ENCODE peak calls at places on chromosomes 11 and 22, in eight cellular contexts. M, Q, V, X, I, L, Y and G are unnamed samples.
A peak's percentile ranks its signal among the peaks of the same experiment; 100 is the strongest.

GRCh38 chr11:97739892-97740782 is 1280.6 kb upstream of the CNTN5 start:
- DNase-seq in X (no peak), Y (no peak), V (peak; percentile 72), Q (no peak), M (no peak), I (peak; percentile 86), L (no peak), G (no peak)

GRCh38 chr22:27990879-27991278 is 71.8 kb upstream of the PITPNB start:
- DNase-seq in X (no peak), V (peak; percentile 16), M (peak; percentile 84), I (peak; percentile 58), Y (peak; percentile 16), Q (peak; percentile 4), L (no peak), G (no peak)

GRCh38 chr11:44943696-44944095 is 7.0 kb downstream of the TP53I11 start:
- DNase-seq in L (no peak), Y (no peak), M (no peak), V (no peak), I (peak; percentile 94), Q (no peak), X (no peak), G (no peak)

GRCh38 chr22:37427711-37428635 is 694 bp upstream of the ELFN2 start:
- DNase-seq in X (no peak), M (no peak), Y (no peak), Q (no peak), I (no peak), V (no peak), L (no peak), G (no peak)

GRCh38 chr11:11670582-11670981 is 48.8 kb upstream of the GALNT18 start:
- DNase-seq in M (no peak), Q (no peak), V (no peak), X (no peak), Y (no peak), L (no peak), I (no peak), G (no peak)

GRCh38 chr11:36131719-36132349 is 157.4 kb downstream of the COMMD9 start:
- DNase-seq in M (no peak), Q (peak; percentile 42), I (peak; percentile 76), V (no peak), Y (peak; percentile 41), X (no peak), L (no peak), G (no peak)

GRCh38 chr11:95282337-95282751 is 51.3 kb upstream of the SESN3 start:
- DNase-seq in V (no peak), L (no peak), X (no peak), Y (peak; percentile 47), M (no peak), I (peak; percentile 17), Q (no peak), G (no peak)

GRCh38 chr11:99316761-99317475 is 296.2 kb downstream of the CNTN5 start:
- DNase-seq in Y (no peak), L (no peak), Q (no peak), X (no peak), V (no peak), I (peak; percentile 89), M (no peak), G (no peak)

GRCh38 chr11:112797653-112798293 is 163.4 kb upstream of the NCAM1 start:
- DNase-seq in I (peak; percentile 89), Q (no peak), L (no peak), M (no peak), Y (peak; percentile 12), X (no peak), V (peak; percentile 78), G (no peak)

GRCh38 chr11:20022363-20023081 is 137.8 kb downstream of the DBX1 start:
- DNase-seq in X (no peak), V (no peak), L (no peak), Q (no peak), M (no peak), Y (peak; percentile 50), I (peak; percentile 84), G (no peak)

GRCh38 chr11:77151804-77152513 is 23.9 kb downstream of the MYO7A start:
- DNase-seq in L (no peak), I (peak; percentile 65), M (no peak), Y (no peak), V (no peak), Q (peak; percentile 90), X (peak; percentile 38), G (peak; percentile 34)

GRCh38 chr11:75868990-75869389 is 54.0 kb downstream of the UVRAG start:
- DNase-seq in I (no peak), L (no peak), M (no peak), V (no peak), Q (no peak), X (no peak), Y (no peak), G (no peak)

GRCh38 chr22:40094449-40094848 is 83.3 kb upstream of the TNRC6B start:
- DNase-seq in Y (no peak), L (no peak), X (no peak), V (no peak), M (no peak), Q (no peak), I (no peak), G (no peak)

GRCh38 chr11:14500181-14500651 is 605 bp upstream of the COPB1 start:
- DNase-seq in X (peak; percentile 47), I (peak; percentile 67), Q (peak; percentile 77), Y (peak; percentile 48), L (no peak), M (no peak), V (peak; percentile 54), G (peak; percentile 57)

GRCh38 chr22:39547587-39547947 is 15.0 kb upstream of the RPS19BP1 start:
- DNase-seq in Y (no peak), X (no peak), M (no peak), V (no peak), Q (no peak), L (no peak), I (no peak), G (no peak)

GRCh38 chr22:49632199-49633009 is 195.3 kb downstream of the BRD1 start:
- DNase-seq in M (no peak), X (no peak), V (peak; percentile 21), L (no peak), Q (no peak), I (peak; percentile 76), Y (peak; percentile 55), G (peak; percentile 85)

GRCh38 chr11:65424200-65425104 is 1.9 kb downstream of the NEAT1 start:
- DNase-seq in Y (peak; percentile 73), M (peak; percentile 58), X (peak; percentile 45), Q (peak; percentile 63), I (peak; percentile 36), V (no peak), L (no peak), G (no peak)

GRCh38 chr11:123080023-123080422 is 18.1 kb upstream of the HSPA8 start:
- DNase-seq in Y (no peak), V (no peak), I (no peak), X (no peak), Q (no peak), L (no peak), M (peak; percentile 5), G (no peak)

GRCh38 chr11:126647735-126648134 is 292.2 kb downstream of the ST3GAL4 start:
- DNase-seq in Y (peak; percentile 62), V (peak; percentile 48), Q (no peak), I (no peak), X (no peak), L (no peak), M (no peak), G (no peak)

GRCh38 chr11:92702771-92703170 is 266.7 kb upstream of the MTNR1B start:
- DNase-seq in Y (no peak), I (no peak), V (no peak), X (no peak), L (no peak), Q (no peak), M (no peak), G (no peak)

GRCh38 chr22:41782316-41782715 is 18.2 kb upstream of the CCDC134 start:
- DNase-seq in Q (no peak), I (no peak), L (no peak), Y (no peak), X (no peak), M (no peak), V (no peak), G (no peak)

GRCh38 chr11:118343981-118344521 is at the start of gene CD3G:
- DNase-seq in Y (no peak), L (no peak), Q (peak; percentile 95), I (no peak), M (no peak), X (peak; percentile 59), V (no peak), G (no peak)

GRCh38 chr22:31737932-31738331 is 12.0 kb downstream of the PRR14L start:
- DNase-seq in X (no peak), L (no peak), Y (no peak), I (no peak), V (no peak), Q (no peak), M (no peak), G (no peak)

GRCh38 chr22:49087163-49087562 is 740.5 kb downstream of the BRD1 start:
- DNase-seq in I (peak; percentile 36), V (no peak), M (no peak), X (no peak), Y (no peak), Q (no peak), L (no peak), G (no peak)

GRCh38 chr11:2383823-2384722 is 7.0 kb downstream of the CD81 start:
- DNase-seq in Y (no peak), X (peak; percentile 48), M (no peak), Q (no peak), V (no peak), L (no peak), I (no peak), G (no peak)

GRCh38 chr11:72221386-72221785 is 3.2 kb upstream of the INPPL1 start:
- DNase-seq in V (no peak), X (no peak), Y (no peak), M (peak; percentile 59), Q (no peak), L (no peak), I (no peak), G (no peak)